ENCODE peak calls at places on chromosomes 16 and 17, in four cellular contexts. W, M, B and F are unnamed samples.

GRCh38 chr17:74157366-74157765 is 46.1 kb upstream of the RPL38 start:
- DNase-seq in W (no peak), M (no peak), B (no peak), F (no peak)

GRCh38 chr17:13462161-13462560 is 139.6 kb downstream of the HS3ST3A1 start:
- DNase-seq in W (no peak), M (no peak), B (no peak), F (no peak)

GRCh38 chr16:85556456-85557082 is 56.6 kb upstream of the GSE1 start:
- DNase-seq in W (peak; percentile 76), M (peak; percentile 64), B (peak; percentile 28), F (peak; percentile 79)

GRCh38 chr17:1511290-1511689 is 5.1 kb downstream of the INPP5K start:
- DNase-seq in W (no peak), M (no peak), B (no peak), F (no peak)

GRCh38 chr16:85824161-85825135 is 25.0 kb downstream of the COX4I1 start:
- DNase-seq in W (no peak), M (no peak), B (no peak), F (no peak)

GRCh38 chr16:65825191-65825856 is 541.2 kb upstream of the CDH5 start:
- DNase-seq in W (no peak), M (no peak), B (no peak), F (no peak)

GRCh38 chr17:41140360-41141132 is at the start of gene KRTAP4-6:
- DNase-seq in W (no peak), M (no peak), B (no peak), F (no peak)

GRCh38 chr17:40963838-40964237 is 2.9 kb downstream of the KRT39 start:
- DNase-seq in W (no peak), M (no peak), B (no peak), F (peak; percentile 13)

GRCh38 chr17:69967910-69968411 is 107.1 kb upstream of the KCNJ16 start:
- DNase-seq in W (no peak), M (no peak), B (no peak), F (no peak)

GRCh38 chr17:38419508-38419981 is 8.7 kb upstream of the ARHGAP23 start:
- DNase-seq in W (no peak), M (no peak), B (no peak), F (no peak)

GRCh38 chr17:52681486-52681885 is 523.0 kb upstream of the CA10 start:
- DNase-seq in W (no peak), M (no peak), B (no peak), F (no peak)

GRCh38 chr17:70172921-70173320 is 3.6 kb downstream of the KCNJ2 start:
- DNase-seq in W (no peak), M (no peak), B (no peak), F (no peak)

GRCh38 chr16:70572050-70572925 is 48.7 kb downstream of the SF3B3 start:
- DNase-seq in W (no peak), M (no peak), B (no peak), F (no peak)

GRCh38 chr17:8117980-8118768 is at the start of gene ALOXE3:
- DNase-seq in W (no peak), M (no peak), B (no peak), F (no peak)
- H3K27me3 ChIP-seq in W (no peaks in the 10 kb centered on the region), M (no peaks in the 10 kb centered on the region), B (peaks cover 6% of the 10 kb centered on the region), F (peaks cover 37% of the 10 kb centered on the region)

DNA sequence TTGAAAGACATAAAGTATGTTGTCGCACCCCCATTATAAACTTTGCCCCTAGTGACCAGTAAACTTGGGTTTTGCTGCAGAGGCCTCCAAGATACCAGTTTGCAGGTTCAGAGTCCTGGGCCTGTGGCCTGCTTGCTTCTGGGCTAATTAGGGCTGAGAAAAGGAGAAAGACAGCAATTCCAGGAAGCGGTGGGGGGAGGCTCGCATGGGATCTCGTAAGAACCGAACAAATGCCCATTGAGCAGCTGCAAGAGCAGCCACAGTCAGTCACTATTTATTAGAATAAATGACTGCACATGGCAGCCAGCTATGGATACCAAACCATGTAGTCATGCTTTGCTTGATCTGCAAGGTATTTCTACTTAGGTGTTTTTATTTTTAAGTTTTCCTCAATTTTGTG is 4.9 kb downstream of the SHISA9 start:
- DNase-seq in W (no peak), M (no peak), B (no peak), F (no peak)
- H3K27me3 ChIP-seq in W (peaks cover 4% of the 10 kb centered on the region), M (peaks cover 6% of the 10 kb centered on the region), B (no peaks in the 10 kb centered on the region), F (peaks cover 4% of the 10 kb centered on the region)

DNA sequence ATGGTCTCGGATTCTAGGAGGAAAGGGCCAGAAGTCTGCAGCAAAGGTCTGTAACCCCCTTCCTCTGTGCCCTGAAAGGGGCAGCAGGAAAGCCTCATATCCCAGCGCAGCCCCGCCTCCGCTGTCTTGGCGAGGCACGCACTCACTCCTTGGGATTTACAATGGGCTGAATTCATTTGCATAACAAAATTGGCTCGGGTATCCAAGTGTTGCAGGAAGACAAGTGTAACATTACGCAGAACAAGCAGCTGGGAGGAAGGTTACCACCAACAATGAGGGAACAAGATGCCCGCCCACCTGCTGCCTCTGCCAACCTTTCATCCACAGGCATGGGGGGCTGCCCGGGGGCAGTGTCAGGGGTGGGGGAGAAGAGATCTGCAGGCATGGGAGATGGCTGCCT is 130.4 kb downstream of the MRM1 start:
- DNase-seq in W (no peak), M (no peak), B (no peak), F (no peak)
- H3K27me3 ChIP-seq in W (no peaks in the 10 kb centered on the region), M (no peaks in the 10 kb centered on the region), B (no peaks in the 10 kb centered on the region), F (no peaks in the 10 kb centered on the region)

GRCh38 chr16:89476379-89476778 is 14.0 kb downstream of the ANKRD11 start:
- DNase-seq in W (no peak), M (no peak), B (no peak), F (no peak)

GRCh38 chr16:89481556-89481955 is 8.8 kb downstream of the ANKRD11 start:
- DNase-seq in W (no peak), M (no peak), B (no peak), F (no peak)

GRCh38 chr16:89475144-89475543 is 15.2 kb downstream of the ANKRD11 start:
- DNase-seq in W (no peak), M (no peak), B (no peak), F (no peak)

GRCh38 chr16:89476811-89477261 is 13.5 kb downstream of the ANKRD11 start:
- DNase-seq in W (no peak), M (no peak), B (no peak), F (no peak)

GRCh38 chr16:89478576-89479221 is 11.7 kb downstream of the ANKRD11 start:
- DNase-seq in W (peak; percentile 27), M (no peak), B (no peak), F (no peak)
- H3K27me3 ChIP-seq in W (no peaks in the 10 kb centered on the region), M (no peaks in the 10 kb centered on the region), B (no peaks in the 10 kb centered on the region), F (no peaks in the 10 kb centered on the region)

GRCh38 chr17:80471922-80472321 is 4.5 kb downstream of the NPTX1 start:
- DNase-seq in W (no peak), M (no peak), B (no peak), F (peak; percentile 24)

GRCh38 chr17:80468781-80469533 is 7.5 kb downstream of the NPTX1 start:
- DNase-seq in W (no peak), M (no peak), B (no peak), F (no peak)

GRCh38 chr17:80468222-80468621 is 8.2 kb downstream of the NPTX1 start:
- DNase-seq in W (no peak), M (no peak), B (no peak), F (no peak)

GRCh38 chr17:80469667-80470066 is 6.7 kb downstream of the NPTX1 start:
- DNase-seq in W (no peak), M (no peak), B (no peak), F (no peak)

GRCh38 chr17:80470603-80471002 is 5.8 kb downstream of the NPTX1 start:
- DNase-seq in W (no peak), M (no peak), B (no peak), F (no peak)
- H3K27me3 ChIP-seq in W (peaks cover 23% of the 10 kb centered on the region), M (no peaks in the 10 kb centered on the region), B (peaks cover 42% of the 10 kb centered on the region), F (peaks cover 10% of the 10 kb centered on the region)

GRCh38 chr17:78276499-78276898 is 45.1 kb downstream of the TMEM235 start:
- DNase-seq in W (no peak), M (peak; percentile 37), B (no peak), F (no peak)
- H3K27me3 ChIP-seq in W (peaks cover under 1% of the 10 kb centered on the region), M (no peaks in the 10 kb centered on the region), B (no peaks in the 10 kb centered on the region), F (no peaks in the 10 kb centered on the region)

GRCh38 chr17:9002610-9003354 is 18.5 kb upstream of the NTN1 start:
- DNase-seq in W (no peak), M (no peak), B (no peak), F (no peak)

GRCh38 chr17:9004961-9005285 is 16.4 kb upstream of the NTN1 start:
- DNase-seq in W (no peak), M (no peak), B (no peak), F (no peak)

GRCh38 chr17:9003355-9004131 is 17.8 kb upstream of the NTN1 start:
- DNase-seq in W (no peak), M (no peak), B (no peak), F (no peak)

GRCh38 chr17:9006175-9006767 is 15.0 kb upstream of the NTN1 start:
- DNase-seq in W (no peak), M (no peak), B (no peak), F (no peak)

GRCh38 chr17:9004132-9004960 is 17.0 kb upstream of the NTN1 start:
- DNase-seq in W (no peak), M (no peak), B (no peak), F (no peak)
- H3K27me3 ChIP-seq in W (peaks cover 37% of the 10 kb centered on the region), M (peaks cover 18% of the 10 kb centered on the region), B (peaks cover 38% of the 10 kb centered on the region), F (peaks cover under 1% of the 10 kb centered on the region)

GRCh38 chr17:83154311-83155127 is 75.1 kb downstream of the METRNL start:
- DNase-seq in W (no peak), M (no peak), B (no peak), F (no peak)

GRCh38 chr17:83156408-83156807 is 77.0 kb downstream of the METRNL start:
- DNase-seq in W (no peak), M (no peak), B (no peak), F (no peak)

GRCh38 chr17:83152745-83153611 is 73.6 kb downstream of the METRNL start:
- DNase-seq in W (no peak), M (no peak), B (no peak), F (no peak)

GRCh38 chr17:83153681-83154310 is 74.4 kb downstream of the METRNL start:
- DNase-seq in W (no peak), M (no peak), B (no peak), F (no peak)

DNA sequence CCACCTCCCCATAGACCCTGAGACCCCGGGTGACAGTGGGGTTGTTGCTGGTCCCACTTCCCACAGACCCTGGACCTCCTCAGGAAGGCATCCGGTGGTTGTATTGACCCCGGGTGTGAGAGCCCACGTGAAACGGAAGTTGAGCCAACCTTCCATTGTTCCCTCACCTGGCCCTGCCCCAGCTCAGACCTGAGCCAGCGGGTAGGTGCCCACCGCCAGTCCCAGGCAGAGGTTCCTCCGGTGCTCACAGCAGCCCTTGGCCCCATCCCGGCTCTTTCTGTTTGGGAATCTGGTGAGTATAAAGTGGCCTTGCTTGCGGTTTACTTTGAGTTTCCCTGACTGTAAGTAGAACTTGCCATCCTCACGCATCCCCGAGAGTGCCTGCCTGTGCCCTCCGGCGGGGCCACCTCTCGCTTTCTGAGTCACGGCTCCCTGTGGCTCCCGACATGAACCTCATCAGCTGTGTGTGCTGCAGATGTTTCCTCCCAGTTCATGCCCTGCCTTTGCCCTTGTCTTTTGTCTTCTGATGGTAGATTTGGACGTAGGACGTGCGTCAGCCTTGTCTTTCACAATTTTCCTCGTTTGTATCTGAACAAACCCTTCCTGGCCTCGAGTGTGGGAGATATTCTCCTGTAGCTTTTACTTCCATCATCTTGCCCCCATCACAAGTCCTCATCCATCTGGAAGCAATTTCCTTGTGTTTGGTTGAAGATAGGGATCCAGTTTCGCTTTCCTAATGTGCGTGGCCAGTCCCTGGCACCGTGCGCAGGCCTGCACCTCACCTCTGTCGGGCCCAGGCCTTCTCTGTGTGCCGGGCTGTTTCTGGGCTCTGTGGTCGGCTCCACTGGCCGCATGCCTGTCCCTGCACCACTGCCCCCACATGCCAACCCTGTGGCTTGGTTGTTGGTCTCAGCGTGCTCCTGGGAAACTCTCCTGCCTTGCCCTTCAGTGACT is 76.0 kb downstream of the METRNL start:
- DNase-seq in W (no peak), M (no peak), B (no peak), F (no peak)
- H3K27me3 ChIP-seq in W (no peaks in the 10 kb centered on the region), M (no peaks in the 10 kb centered on the region), B (no peaks in the 10 kb centered on the region), F (no peaks in the 10 kb centered on the region)